ENCODE peak calls at places on chromosome 7, in five cellular contexts. J, V, D, C and Q are unnamed samples.

GRCh38 chr7:106127984-106128780 is 16.1 kb upstream of the SYPL1 start:
- DNase-seq in D (no peak), C (no peak), V (no peak), J (no peak), Q (no peak)

GRCh38 chr7:124857672-124858235 is 71.9 kb downstream of the POT1 start:
- DNase-seq in C (no peak), J (no peak), D (no peak), V (no peak), Q (no peak)

GRCh38 chr7:137579913-137580640 is 236.5 kb upstream of the PTN start:
- DNase-seq in V (no peak), C (no peak), J (no peak), D (no peak), Q (no peak)

GRCh38 chr7:114799522-114800133 is 122.3 kb upstream of the MDFIC start:
- DNase-seq in J (no peak), D (no peak), V (no peak), C (no peak), Q (no peak)

GRCh38 chr7:3880221-3880935 is 579.3 kb downstream of the SDK1 start:
- DNase-seq in C (no peak), J (no peak), D (no peak), V (no peak), Q (no peak)

GRCh38 chr7:134931487-134931886 is 54.8 kb upstream of the AGBL3 start:
- DNase-seq in J (no peak), V (peak), C (no peak), D (no peak), Q (peak)

GRCh38 chr7:83957333-83957732 is 237.3 kb downstream of the SEMA3A start:
- DNase-seq in J (no peak), C (no peak), V (no peak), D (peak), Q (no peak)

GRCh38 chr7:8386926-8387550 is 46.4 kb upstream of the NXPH1 start:
- DNase-seq in C (no peak), J (no peak), D (no peak), V (no peak), Q (no peak)

GRCh38 chr7:3683886-3684539 is 383.0 kb downstream of the SDK1 start:
- DNase-seq in D (no peak), J (no peak), C (peak), V (no peak), Q (no peak)

GRCh38 chr7:26515462-26515861 is 223.8 kb downstream of the SNX10 start:
- DNase-seq in D (no peak), J (peak), C (peak), V (no peak), Q (no peak)

GRCh38 chr7:157700237-157701005 is 363.6 kb downstream of the DNAJB6 start:
- DNase-seq in C (no peak), V (no peak), D (no peak), J (no peak), Q (peak)

GRCh38 chr7:41694490-41694889 is 8.4 kb downstream of the INHBA start:
- DNase-seq in V (no peak), D (no peak), J (no peak), C (no peak), Q (no peak)

GRCh38 chr7:134415700-134416099 is 43.2 kb downstream of the AKR1B1 start:
- DNase-seq in C (no peak), D (no peak), V (no peak), J (no peak), Q (no peak)

GRCh38 chr7:23490357-23491131 is 20.3 kb upstream of the IGF2BP3 start:
- DNase-seq in D (peak), V (peak), C (peak), J (peak), Q (peak)

GRCh38 chr7:5183155-5183554 is 6.9 kb upstream of the WIPI2 start:
- DNase-seq in J (no peak), V (no peak), D (no peak), C (no peak), Q (no peak)

GRCh38 chr7:54846272-54846671 is 87.3 kb upstream of the SEC61G start:
- DNase-seq in V (no peak), J (no peak), D (no peak), C (no peak), Q (no peak)

GRCh38 chr7:112481833-112482669 is 1.3 kb downstream of the LSMEM1 start:
- DNase-seq in C (peak), V (peak), D (peak), J (no peak), Q (no peak)

GRCh38 chr7:29652611-29653010 is 89.0 kb downstream of the PRR15 start:
- DNase-seq in C (no peak), J (no peak), D (no peak), V (no peak), Q (no peak)

GRCh38 chr7:70354409-70355169 is 756.3 kb downstream of the AUTS2 start:
- DNase-seq in C (no peak), D (no peak), V (no peak), J (no peak), Q (no peak)

GRCh38 chr7:21920931-21921330 is 24.8 kb downstream of the CDCA7L start:
- DNase-seq in J (no peak), D (no peak), V (no peak), C (no peak), Q (no peak)

GRCh38 chr7:28920424-28920823 is 37.7 kb downstream of the TRIL start:
- DNase-seq in J (no peak), V (no peak), D (no peak), C (no peak), Q (no peak)

DNA sequence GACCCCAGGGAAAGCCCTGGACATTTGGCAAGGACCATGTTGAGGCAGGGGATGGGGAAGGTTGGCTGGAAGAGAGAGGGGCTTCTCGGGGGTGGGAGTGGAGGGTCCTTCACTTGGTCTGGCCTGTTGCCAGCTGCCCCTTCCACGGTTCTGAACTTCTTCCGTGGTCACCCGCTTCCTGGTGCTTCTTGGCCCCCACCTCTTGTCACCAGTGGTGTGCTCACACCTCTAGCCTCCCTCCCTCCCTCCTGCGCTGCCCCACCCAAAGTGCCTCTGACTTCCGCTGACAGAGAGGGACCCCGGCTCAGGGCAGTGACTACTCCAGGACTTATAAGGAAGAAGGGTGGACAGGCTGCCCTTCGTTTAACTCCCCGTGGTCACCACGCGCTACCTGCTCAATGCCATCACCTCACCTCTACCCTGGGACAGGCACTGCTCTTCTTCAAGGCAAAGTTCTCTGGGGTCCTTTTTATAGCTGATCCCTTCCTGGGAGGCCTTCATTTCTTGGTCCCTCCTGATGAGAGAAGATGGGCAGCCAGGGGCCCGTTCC is at the start of gene MUC12:
- DNase-seq in J (no peak), D (no peak), C (no peak), V (no peak), Q (no peak)
- H3K4me3 ChIP-seq in J (no peak), D (no peak), C (peak), V (no peak), Q (no peak)

DNA sequence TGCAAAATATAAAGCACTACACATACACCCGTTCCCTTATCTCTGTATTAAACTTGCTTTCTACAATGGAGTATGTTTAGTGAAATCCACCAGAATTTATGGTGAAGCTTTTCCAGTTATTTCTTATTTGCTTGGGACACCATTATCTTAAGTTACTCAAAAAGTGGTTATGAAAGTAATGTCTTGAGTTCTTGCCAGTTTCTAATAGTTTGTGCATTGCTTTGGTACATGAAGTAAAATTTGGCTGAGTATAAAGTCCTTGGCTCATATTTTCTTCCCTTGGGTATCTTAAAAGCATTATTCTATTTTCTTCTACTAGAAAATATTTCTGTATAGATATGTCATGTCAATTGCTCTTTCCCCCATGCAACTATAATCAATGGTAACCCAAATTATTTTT is 85.2 kb downstream of the POLR1F start:
- DNase-seq in J (no peak), D (no peak), V (no peak), C (no peak), Q (no peak)
- H3K27ac ChIP-seq in J (no peak), D (no peak), V (no peak), C (no peak), Q (no peak)

GRCh38 chr7:1204460-1204859 is 28.2 kb upstream of the UNCX start:
- DNase-seq in C (no peak), J (no peak), V (no peak), D (no peak), Q (no peak)
- H3K4me3 ChIP-seq in C (no peak), J (no peak), V (no peak), D (no peak), Q (no peak)

DNA sequence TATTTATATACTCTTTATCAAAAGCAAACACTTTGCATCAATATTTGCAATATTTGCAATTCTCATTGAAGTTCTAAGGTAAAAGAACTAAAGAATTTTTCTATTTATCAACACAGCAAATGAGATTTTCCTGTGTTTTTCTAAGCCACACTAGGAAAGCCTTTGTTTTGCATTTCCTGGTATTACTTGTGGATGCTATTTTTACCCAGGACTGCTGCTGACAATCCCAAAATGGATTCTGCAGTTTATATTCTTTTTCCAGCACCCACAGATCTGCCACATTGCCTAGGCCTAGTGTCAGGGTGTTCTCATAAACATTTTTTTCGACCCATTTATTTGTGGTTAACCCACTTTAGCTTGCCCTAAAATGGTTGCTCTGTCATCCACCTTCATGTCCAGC is 25.9 kb downstream of the LRRC17 start:
- DNase-seq in D (no peak), C (no peak), J (no peak), V (no peak), Q (no peak)
- H3K27ac ChIP-seq in D (no peak), C (no peak), J (no peak), V (peak), Q (peak)

GRCh38 chr7:7180725-7181428 is 1.5 kb upstream of the C1GALT1 start:
- DNase-seq in D (no peak), C (peak), V (no peak), J (no peak), Q (no peak)
- H3K4me3 ChIP-seq in D (peak), C (peak), V (peak), J (no peak), Q (no peak)

GRCh38 chr7:149072438-149072775 is 18.1 kb downstream of the ZNF786 start:
- DNase-seq in C (no peak), V (no peak), J (no peak), D (no peak), Q (no peak)
- H3K27ac ChIP-seq in C (no peak), V (no peak), J (no peak), D (no peak), Q (no peak)

GRCh38 chr7:143284591-143285453 is at the start of gene TMEM139:
- DNase-seq in J (peak), V (no peak), D (no peak), C (peak), Q (no peak)
- H3K4me3 ChIP-seq in J (peak), V (peak), D (no peak), C (peak), Q (no peak)

DNA sequence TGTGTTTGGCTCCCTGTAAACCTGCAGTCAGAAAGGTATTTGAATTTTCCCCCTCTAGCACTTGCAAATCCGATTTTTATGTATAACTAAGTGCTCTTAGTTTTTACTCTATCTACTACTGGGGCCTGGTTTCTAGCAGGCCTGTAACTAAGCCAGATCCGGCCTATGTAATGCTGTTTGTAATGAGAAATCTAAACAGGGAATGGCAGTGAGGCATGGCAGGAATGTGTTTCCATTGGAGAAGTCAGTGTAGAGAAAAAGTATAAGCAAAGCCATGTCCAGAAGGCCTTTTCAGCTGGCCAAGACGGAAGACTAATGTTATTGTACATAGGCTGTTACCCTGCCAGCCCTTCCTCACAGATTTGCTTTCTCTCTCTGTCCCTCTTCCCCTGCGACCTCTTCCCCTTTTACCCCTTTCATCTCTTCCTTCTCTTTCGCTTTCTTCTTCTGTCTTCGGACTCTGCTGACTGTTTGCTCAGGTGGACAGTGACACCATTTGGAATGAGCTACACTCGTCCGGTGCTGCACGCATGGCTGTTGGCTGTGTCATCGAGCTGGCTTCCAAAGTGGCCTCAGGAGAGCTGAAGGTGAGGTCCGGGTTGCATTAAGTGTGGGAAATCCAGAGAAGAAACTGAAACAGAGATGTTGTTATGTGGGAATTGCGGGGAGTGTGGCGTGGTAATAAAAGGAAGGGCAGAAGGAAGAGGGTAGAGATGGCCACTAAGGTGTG is 297.5 kb downstream of the HDAC9 start:
- DNase-seq in C (no peak), J (no peak), V (no peak), D (no peak), Q (peak)
- H3K27ac ChIP-seq in C (no peak), J (no peak), V (no peak), D (no peak), Q (peak)

DNA sequence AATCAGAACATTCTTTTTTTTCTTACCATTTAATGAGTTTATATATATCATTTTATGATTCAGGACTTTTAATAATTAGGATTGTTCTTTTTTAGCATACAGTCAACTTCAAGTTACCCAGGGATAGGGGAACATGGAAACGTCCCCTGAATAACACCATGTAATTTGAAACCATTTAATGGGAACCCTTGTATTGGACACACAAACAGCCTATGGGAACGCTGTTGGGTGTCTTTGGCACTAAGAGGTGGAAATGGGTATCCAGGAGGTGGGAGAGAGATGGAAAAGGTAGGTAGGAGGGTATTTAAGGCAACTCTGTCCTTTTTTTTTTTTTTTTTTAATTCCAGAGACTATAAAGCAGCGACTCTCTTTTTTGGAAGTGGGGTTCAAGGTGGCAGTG is 2.6 kb downstream of the LUC7L2 start:
- DNase-seq in J (no peak), V (no peak), C (no peak), D (no peak), Q (no peak)
- H3K4me3 ChIP-seq in J (no peak), V (no peak), C (no peak), D (no peak), Q (no peak)

DNA sequence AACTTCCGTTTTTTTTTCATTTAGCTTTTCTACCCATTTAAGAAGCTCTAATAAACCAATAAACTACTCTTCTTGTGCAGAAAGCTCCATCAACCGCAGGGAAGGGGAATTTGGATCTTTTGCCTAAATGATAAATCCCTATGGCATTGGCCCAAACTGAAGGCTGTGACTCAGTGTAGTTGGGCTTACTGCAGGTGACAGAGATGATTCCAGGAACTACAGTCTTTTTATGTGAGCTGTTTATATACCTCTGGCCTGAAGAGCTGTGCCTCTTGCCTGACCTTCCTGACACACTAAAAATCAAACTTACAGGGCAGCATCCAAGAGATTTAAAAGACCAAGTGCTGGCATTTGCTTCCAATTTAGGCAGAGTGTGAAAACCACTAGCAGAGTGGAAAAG is 25.2 kb downstream of the ABCB1 start:
- DNase-seq in V (no peak), D (no peak), J (no peak), C (no peak), Q (no peak)
- H3K27ac ChIP-seq in V (no peak), D (no peak), J (no peak), C (peak), Q (no peak)